ENCODE peak calls at places on chromosomes 5 and 9, in nine cellular contexts. One of them, this sample, is unnamed.

GRCh38 chr5:179821298-179822058 is 773 bp downstream of the SQSTM1 start:
- DNase-seq in mucosa of descending colon: peak; percentile 97
- DNase-seq in IMR-90: peak; percentile 90
- DNase-seq in RCC 7860: peak; percentile 84
- DNase-seq in endodermal cell: peak; percentile 94
- DNase-seq in right lobe of liver: peak; percentile 99
- DNase-seq in KBM-7: peak; percentile 84
- DNase-seq in HCT116: peak; percentile 81
- DNase-seq in occipital lobe: peak; percentile 86
- DNase-seq in this sample: peak; percentile 94

GRCh38 chr9:133517711-133518110 is 7.0 kb downstream of the MYMK start:
- DNase-seq in mucosa of descending colon: no peak
- DNase-seq in IMR-90: no peak
- DNase-seq in RCC 7860: no peak
- DNase-seq in endodermal cell: no peak
- DNase-seq in right lobe of liver: no peak
- DNase-seq in KBM-7: no peak
- DNase-seq in HCT116: no peak
- DNase-seq in occipital lobe: no peak
- DNase-seq in this sample: no peak

GRCh38 chr5:59041355-59041754 is 458.5 kb downstream of the RAB3C start:
- DNase-seq in mucosa of descending colon: no peak
- DNase-seq in IMR-90: no peak
- DNase-seq in RCC 7860: no peak
- DNase-seq in endodermal cell: no peak
- DNase-seq in right lobe of liver: no peak
- DNase-seq in KBM-7: no peak
- DNase-seq in HCT116: no peak
- DNase-seq in occipital lobe: no peak
- DNase-seq in this sample: no peak

GRCh38 chr9:94919376-94920098 is 193.0 kb downstream of the AOPEP start:
- DNase-seq in mucosa of descending colon: no peak
- DNase-seq in IMR-90: peak; percentile 69
- DNase-seq in RCC 7860: peak; percentile 80
- DNase-seq in endodermal cell: peak; percentile 53
- DNase-seq in right lobe of liver: no peak
- DNase-seq in KBM-7: no peak
- DNase-seq in HCT116: peak; percentile 59
- DNase-seq in occipital lobe: no peak
- DNase-seq in this sample: no peak

GRCh38 chr9:112554516-112554915 is 67.9 kb downstream of the KIAA1958 start:
- DNase-seq in mucosa of descending colon: no peak
- DNase-seq in IMR-90: peak; percentile 78
- DNase-seq in RCC 7860: peak; percentile 67
- DNase-seq in endodermal cell: no peak
- DNase-seq in right lobe of liver: no peak
- DNase-seq in KBM-7: no peak
- DNase-seq in HCT116: no peak
- DNase-seq in occipital lobe: no peak
- DNase-seq in this sample: no peak

GRCh38 chr9:130997925-130998595 is 10.9 kb upstream of the LAMC3 start:
- DNase-seq in mucosa of descending colon: peak; percentile 81
- DNase-seq in IMR-90: peak; percentile 54
- DNase-seq in RCC 7860: peak; percentile 64
- DNase-seq in endodermal cell: peak; percentile 98
- DNase-seq in right lobe of liver: peak; percentile 64
- DNase-seq in KBM-7: peak; percentile 76
- DNase-seq in HCT116: peak; percentile 60
- DNase-seq in occipital lobe: no peak
- DNase-seq in this sample: peak; percentile 54

GRCh38 chr5:160266752-160267345 is 37.5 kb downstream of the FABP6 start:
- DNase-seq in mucosa of descending colon: no peak
- DNase-seq in IMR-90: no peak
- DNase-seq in RCC 7860: no peak
- DNase-seq in endodermal cell: peak; percentile 91
- DNase-seq in right lobe of liver: no peak
- DNase-seq in KBM-7: no peak
- DNase-seq in HCT116: no peak
- DNase-seq in occipital lobe: no peak
- DNase-seq in this sample: no peak

GRCh38 chr9:72292874-72293607 is 72.0 kb downstream of the ZFAND5 start:
- DNase-seq in mucosa of descending colon: peak; percentile 74
- DNase-seq in IMR-90: peak; percentile 75
- DNase-seq in RCC 7860: peak; percentile 86
- DNase-seq in endodermal cell: no peak
- DNase-seq in right lobe of liver: no peak
- DNase-seq in KBM-7: peak; percentile 67
- DNase-seq in HCT116: no peak
- DNase-seq in occipital lobe: no peak
- DNase-seq in this sample: peak; percentile 17

GRCh38 chr5:116130471-116130870 is 45.6 kb downstream of the COMMD10 start:
- DNase-seq in mucosa of descending colon: no peak
- DNase-seq in IMR-90: peak; percentile 63
- DNase-seq in RCC 7860: peak; percentile 27
- DNase-seq in endodermal cell: no peak
- DNase-seq in right lobe of liver: no peak
- DNase-seq in KBM-7: no peak
- DNase-seq in HCT116: no peak
- DNase-seq in occipital lobe: no peak
- DNase-seq in this sample: no peak

GRCh38 chr9:36297798-36298197 is 39.5 kb upstream of the GNE start:
- DNase-seq in mucosa of descending colon: no peak
- DNase-seq in IMR-90: no peak
- DNase-seq in RCC 7860: no peak
- DNase-seq in endodermal cell: no peak
- DNase-seq in right lobe of liver: no peak
- DNase-seq in KBM-7: no peak
- DNase-seq in HCT116: no peak
- DNase-seq in occipital lobe: no peak
- DNase-seq in this sample: no peak

This sample was measured in dermis microvascular lymphatic vessel endothelial cell.